ENCODE peak calls at places on chromosomes 1 and 21, in eight cellular contexts. One of them, this sample, is unnamed. For H3K9me2, the result is how much of the 10 kb centered on the place peaks cover.

GRCh38 chr1:160205974-160206369 is 788 bp downstream of the PEA15 start:
- DNase-seq in PC-9: peak
- DNase-seq in GM23338: no peak
- DNase-seq in hepatocyte: peak
- DNase-seq in HCT116: peak
- DNase-seq in OCI-LY7: peak
- DNase-seq in PC-3: peak
- DNase-seq in Karpas-422: peak
- DNase-seq in this sample: peak

GRCh38 chr1:229004227-229004833 is 266.6 kb upstream of the RAB4A start:
- DNase-seq in PC-9: no peak
- DNase-seq in GM23338: no peak
- DNase-seq in hepatocyte: no peak
- DNase-seq in HCT116: no peak
- DNase-seq in OCI-LY7: no peak
- DNase-seq in PC-3: no peak
- DNase-seq in Karpas-422: no peak
- DNase-seq in this sample: no peak

GRCh38 chr1:235027862-235028250 is 100.8 kb downstream of the TOMM20 start:
- DNase-seq in PC-9: no peak
- DNase-seq in GM23338: no peak
- DNase-seq in hepatocyte: no peak
- DNase-seq in HCT116: no peak
- DNase-seq in OCI-LY7: no peak
- DNase-seq in PC-3: no peak
- DNase-seq in Karpas-422: no peak
- DNase-seq in this sample: no peak

GRCh38 chr21:16633851-16634521 is 878.9 kb upstream of the CXADR start:
- DNase-seq in PC-9: no peak
- DNase-seq in GM23338: no peak
- DNase-seq in hepatocyte: peak
- DNase-seq in HCT116: no peak
- DNase-seq in OCI-LY7: no peak
- DNase-seq in PC-3: no peak
- DNase-seq in Karpas-422: no peak
- DNase-seq in this sample: no peak

GRCh38 chr1:41221995-41222991 is 19.8 kb downstream of the SCMH1 start:
- DNase-seq in PC-9: no peak
- DNase-seq in GM23338: no peak
- DNase-seq in hepatocyte: peak
- DNase-seq in HCT116: no peak
- DNase-seq in OCI-LY7: no peak
- DNase-seq in PC-3: no peak
- DNase-seq in Karpas-422: peak
- DNase-seq in this sample: no peak

GRCh38 chr1:54808443-54809207 is 7.5 kb upstream of the TTC22 start:
- DNase-seq in PC-9: peak
- DNase-seq in GM23338: no peak
- DNase-seq in hepatocyte: no peak
- DNase-seq in HCT116: no peak
- DNase-seq in OCI-LY7: no peak
- DNase-seq in PC-3: no peak
- DNase-seq in Karpas-422: no peak
- DNase-seq in this sample: no peak

GRCh38 chr1:34322969-34323368 is 146.3 kb downstream of the C1orf94 start:
- DNase-seq in PC-9: no peak
- DNase-seq in GM23338: no peak
- DNase-seq in hepatocyte: no peak
- DNase-seq in HCT116: no peak
- DNase-seq in OCI-LY7: no peak
- DNase-seq in PC-3: no peak
- DNase-seq in Karpas-422: no peak
- DNase-seq in this sample: no peak

GRCh38 chr21:41251961-41252642 is 64.5 kb upstream of the FAM3B start:
- DNase-seq in PC-9: no peak
- DNase-seq in GM23338: no peak
- DNase-seq in hepatocyte: no peak
- DNase-seq in HCT116: no peak
- DNase-seq in OCI-LY7: no peak
- DNase-seq in PC-3: peak
- DNase-seq in Karpas-422: no peak
- DNase-seq in this sample: peak

GRCh38 chr1:49226758-49227157 is 450.1 kb upstream of the BEND5 start:
- DNase-seq in PC-9: no peak
- DNase-seq in GM23338: no peak
- DNase-seq in hepatocyte: no peak
- DNase-seq in HCT116: no peak
- DNase-seq in OCI-LY7: no peak
- DNase-seq in PC-3: no peak
- DNase-seq in Karpas-422: no peak
- DNase-seq in this sample: no peak

GRCh38 chr1:206982216-206982615 is 12.0 kb upstream of the FCAMR start:
- DNase-seq in PC-9: peak
- DNase-seq in GM23338: peak
- DNase-seq in hepatocyte: peak
- DNase-seq in HCT116: peak
- DNase-seq in OCI-LY7: peak
- DNase-seq in PC-3: peak
- DNase-seq in Karpas-422: peak
- DNase-seq in this sample: peak

GRCh38 chr1:117658676-117659075 is 52.8 kb downstream of the TENT5C start:
- DNase-seq in PC-9: no peak
- DNase-seq in GM23338: no peak
- DNase-seq in hepatocyte: no peak
- DNase-seq in HCT116: no peak
- DNase-seq in OCI-LY7: peak
- DNase-seq in PC-3: no peak
- DNase-seq in Karpas-422: no peak
- DNase-seq in this sample: no peak

GRCh38 chr1:84930831-84931230 is 37.8 kb upstream of the LPAR3 start:
- DNase-seq in PC-9: no peak
- DNase-seq in GM23338: no peak
- DNase-seq in hepatocyte: no peak
- DNase-seq in HCT116: no peak
- DNase-seq in OCI-LY7: no peak
- DNase-seq in PC-3: no peak
- DNase-seq in Karpas-422: no peak
- DNase-seq in this sample: no peak

GRCh38 chr21:35202431-35202830 is 153.3 kb upstream of the RUNX1 start:
- DNase-seq in PC-9: no peak
- DNase-seq in GM23338: no peak
- DNase-seq in hepatocyte: no peak
- DNase-seq in HCT116: no peak
- DNase-seq in OCI-LY7: no peak
- DNase-seq in PC-3: peak
- DNase-seq in Karpas-422: no peak
- DNase-seq in this sample: peak

GRCh38 chr1:178192686-178193085 is 98.8 kb downstream of the RASAL2 start:
- DNase-seq in PC-9: peak
- DNase-seq in GM23338: no peak
- DNase-seq in hepatocyte: peak
- DNase-seq in HCT116: no peak
- DNase-seq in OCI-LY7: peak
- DNase-seq in PC-3: peak
- DNase-seq in Karpas-422: peak
- DNase-seq in this sample: peak

GRCh38 chr1:19845166-19845954 is 30.3 kb upstream of the RNF186 start:
- DNase-seq in PC-9: no peak
- DNase-seq in GM23338: no peak
- DNase-seq in hepatocyte: no peak
- DNase-seq in HCT116: no peak
- DNase-seq in OCI-LY7: no peak
- DNase-seq in PC-3: no peak
- DNase-seq in Karpas-422: no peak
- DNase-seq in this sample: no peak

GRCh38 chr1:203796223-203796747 is 862 bp downstream of the ZBED6 start:
- DNase-seq in PC-9: peak
- DNase-seq in GM23338: peak
- DNase-seq in hepatocyte: peak
- DNase-seq in HCT116: no peak
- DNase-seq in OCI-LY7: no peak
- DNase-seq in PC-3: peak
- DNase-seq in Karpas-422: peak
- DNase-seq in this sample: peak

GRCh38 chr21:45822429-45823099 is 159.0 kb upstream of the COL6A1 start:
- DNase-seq in PC-9: no peak
- DNase-seq in GM23338: peak
- DNase-seq in hepatocyte: no peak
- DNase-seq in HCT116: no peak
- DNase-seq in OCI-LY7: no peak
- DNase-seq in PC-3: no peak
- DNase-seq in Karpas-422: no peak
- DNase-seq in this sample: no peak

GRCh38 chr1:236916131-236916800 is 88.0 kb downstream of the MT1HL1 start:
- DNase-seq in PC-9: no peak
- DNase-seq in GM23338: no peak
- DNase-seq in hepatocyte: no peak
- DNase-seq in HCT116: no peak
- DNase-seq in OCI-LY7: no peak
- DNase-seq in PC-3: no peak
- DNase-seq in Karpas-422: no peak
- DNase-seq in this sample: no peak

GRCh38 chr1:15741183-15741850 is 982 bp upstream of the TMEM82 start:
- DNase-seq in PC-9: peak
- DNase-seq in GM23338: peak
- DNase-seq in hepatocyte: peak
- DNase-seq in HCT116: peak
- DNase-seq in OCI-LY7: peak
- DNase-seq in PC-3: peak
- DNase-seq in Karpas-422: peak
- DNase-seq in this sample: peak

GRCh38 chr1:147204080-147204479 is 21.1 kb downstream of the FMO5 start:
- DNase-seq in PC-9: no peak
- DNase-seq in GM23338: no peak
- DNase-seq in hepatocyte: no peak
- DNase-seq in HCT116: no peak
- DNase-seq in OCI-LY7: peak
- DNase-seq in PC-3: no peak
- DNase-seq in Karpas-422: no peak
- DNase-seq in this sample: no peak

GRCh38 chr1:24709748-24710416 is 35.4 kb upstream of the CLIC4 start:
- DNase-seq in PC-9: no peak
- DNase-seq in GM23338: no peak
- DNase-seq in hepatocyte: no peak
- DNase-seq in HCT116: no peak
- DNase-seq in OCI-LY7: no peak
- DNase-seq in PC-3: peak
- DNase-seq in Karpas-422: no peak
- DNase-seq in this sample: no peak

GRCh38 chr1:107141491-107142369 is 891 bp downstream of the NTNG1 start:
- DNase-seq in PC-9: peak
- DNase-seq in GM23338: peak
- DNase-seq in hepatocyte: peak
- DNase-seq in HCT116: peak
- DNase-seq in OCI-LY7: peak
- DNase-seq in PC-3: peak
- DNase-seq in Karpas-422: peak
- DNase-seq in this sample: peak

GRCh38 chr21:44006656-44007055 is 5.5 kb upstream of the TRAPPC10 start:
- DNase-seq in PC-9: no peak
- DNase-seq in GM23338: no peak
- DNase-seq in hepatocyte: no peak
- DNase-seq in HCT116: no peak
- DNase-seq in OCI-LY7: no peak
- DNase-seq in PC-3: no peak
- DNase-seq in Karpas-422: no peak
- DNase-seq in this sample: peak

GRCh38 chr1:212684076-212684475 is 15.6 kb downstream of the BATF3 start:
- DNase-seq in PC-9: no peak
- DNase-seq in GM23338: no peak
- DNase-seq in hepatocyte: no peak
- DNase-seq in HCT116: no peak
- DNase-seq in OCI-LY7: no peak
- DNase-seq in PC-3: no peak
- DNase-seq in Karpas-422: no peak
- DNase-seq in this sample: no peak
- H3K9me2 ChIP-seq in PC-9: under half
- H3K9me2 ChIP-seq in GM23338: under half
- H3K9me2 ChIP-seq in hepatocyte: under half
- H3K9me2 ChIP-seq in HCT116: under half
- H3K9me2 ChIP-seq in OCI-LY7: under half
- H3K9me2 ChIP-seq in PC-3: under half
- H3K9me2 ChIP-seq in Karpas-422: under half
- H3K9me2 ChIP-seq in this sample: under half

GRCh38 chr1:230322967-230323547 is 103.1 kb downstream of the PGBD5 start:
- DNase-seq in PC-9: no peak
- DNase-seq in GM23338: no peak
- DNase-seq in hepatocyte: no peak
- DNase-seq in HCT116: no peak
- DNase-seq in OCI-LY7: no peak
- DNase-seq in PC-3: no peak
- DNase-seq in Karpas-422: no peak
- DNase-seq in this sample: no peak
- H3K9me2 ChIP-seq in PC-9: under half
- H3K9me2 ChIP-seq in GM23338: under half
- H3K9me2 ChIP-seq in hepatocyte: under half
- H3K9me2 ChIP-seq in HCT116: under half
- H3K9me2 ChIP-seq in OCI-LY7: under half
- H3K9me2 ChIP-seq in PC-3: under half
- H3K9me2 ChIP-seq in Karpas-422: under half
- H3K9me2 ChIP-seq in this sample: under half

GRCh38 chr1:226519135-226519534 is 29.4 kb upstream of the STUM start:
- DNase-seq in PC-9: no peak
- DNase-seq in GM23338: no peak
- DNase-seq in hepatocyte: no peak
- DNase-seq in HCT116: no peak
- DNase-seq in OCI-LY7: no peak
- DNase-seq in PC-3: no peak
- DNase-seq in Karpas-422: no peak
- DNase-seq in this sample: no peak
- H3K9me2 ChIP-seq in PC-9: under half
- H3K9me2 ChIP-seq in GM23338: under half
- H3K9me2 ChIP-seq in hepatocyte: under half
- H3K9me2 ChIP-seq in HCT116: under half
- H3K9me2 ChIP-seq in OCI-LY7: under half
- H3K9me2 ChIP-seq in PC-3: under half
- H3K9me2 ChIP-seq in Karpas-422: under half
- H3K9me2 ChIP-seq in this sample: under half

DNA sequence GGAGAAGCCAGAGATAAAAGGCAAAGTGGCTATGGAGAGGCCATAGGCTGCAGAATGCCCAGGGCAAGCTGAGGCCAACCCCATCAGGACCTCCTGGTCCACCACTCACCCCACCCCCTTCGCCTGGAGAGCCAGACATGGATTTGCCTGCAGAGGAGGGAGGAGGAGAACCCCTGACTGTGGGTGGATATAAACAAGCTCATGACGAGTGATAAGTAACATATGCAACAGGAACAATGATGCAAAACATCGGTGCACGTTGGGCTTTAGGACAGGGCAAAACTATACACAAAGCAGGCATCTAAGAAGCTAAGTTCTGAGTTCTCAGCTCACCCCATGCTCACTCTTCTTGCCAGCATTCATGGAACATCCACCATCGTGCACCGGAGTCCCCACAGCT is 150.3 kb downstream of the ETS2 start:
- DNase-seq in PC-9: no peak
- DNase-seq in GM23338: no peak
- DNase-seq in hepatocyte: no peak
- DNase-seq in HCT116: no peak
- DNase-seq in OCI-LY7: no peak
- DNase-seq in PC-3: no peak
- DNase-seq in Karpas-422: no peak
- DNase-seq in this sample: no peak
- H3K9me2 ChIP-seq in PC-9: under half
- H3K9me2 ChIP-seq in GM23338: under half
- H3K9me2 ChIP-seq in hepatocyte: under half
- H3K9me2 ChIP-seq in HCT116: under half
- H3K9me2 ChIP-seq in OCI-LY7: under half
- H3K9me2 ChIP-seq in PC-3: under half
- H3K9me2 ChIP-seq in Karpas-422: under half
- H3K9me2 ChIP-seq in this sample: under half

This sample was measured in GM23248.